ENCODE peak calls at places on chromosome 7, in eight cellular contexts. F is cardiac muscle cell, G is uterus, S is hepatocyte, D is heart left ventricle, W is gastrocnemius medialis, R is right lobe of liver, V is mucosa of descending colon. M is an unnamed sample.
A peak's percentile ranks its signal among the peaks of the same experiment; 100 is the strongest.

GRCh38 chr7:106947244-106947728 is 82.2 kb downstream of the PIK3CG start:
- DNase-seq in F (peak; percentile 87), G (peak; percentile 45), S (peak; percentile 77), D (no peak), W (no peak), R (no peak), V (no peak), M (peak; percentile 78)

GRCh38 chr7:2164156-2164555 is 68.6 kb downstream of the MAD1L1 start:
- DNase-seq in F (no peak), G (no peak), S (no peak), D (peak; percentile 20), W (no peak), R (no peak), V (no peak), M (no peak)

GRCh38 chr7:98613601-98614425 is 3.3 kb upstream of the NPTX2 start:
- DNase-seq in F (peak; percentile 76), G (no peak), S (peak; percentile 67), D (no peak), W (no peak), R (no peak), V (no peak), M (peak; percentile 52)

GRCh38 chr7:64755881-64756280 is 38.3 kb upstream of the ZNF138 start:
- DNase-seq in F (no peak), G (no peak), S (no peak), D (no peak), W (no peak), R (no peak), V (no peak), M (no peak)

GRCh38 chr7:3725145-3725544 is 424.1 kb downstream of the SDK1 start:
- DNase-seq in F (no peak), G (peak; percentile 29), S (no peak), D (no peak), W (no peak), R (no peak), V (no peak), M (peak; percentile 25)

GRCh38 chr7:25168145-25168544 is 43.1 kb upstream of the CYCS start:
- DNase-seq in F (no peak), G (no peak), S (no peak), D (no peak), W (no peak), R (no peak), V (no peak), M (no peak)

GRCh38 chr7:131557521-131558385 is 1.3 kb upstream of the PODXL start:
- DNase-seq in F (peak; percentile 49), G (peak; percentile 39), S (peak; percentile 43), D (peak; percentile 73), W (no peak), R (peak; percentile 37), V (no peak), M (no peak)

GRCh38 chr7:127776776-127777390 is 124.9 kb downstream of the SND1 start:
- DNase-seq in F (no peak), G (no peak), S (no peak), D (no peak), W (no peak), R (no peak), V (no peak), M (peak; percentile 73)

GRCh38 chr7:40804477-40805215 is 669.8 kb downstream of the SUGCT start:
- DNase-seq in F (no peak), G (no peak), S (no peak), D (no peak), W (no peak), R (no peak), V (no peak), M (no peak)

GRCh38 chr7:83532229-83532628 is 116.7 kb downstream of the SEMA3E start:
- DNase-seq in F (no peak), G (no peak), S (no peak), D (no peak), W (no peak), R (no peak), V (no peak), M (peak; percentile 15)

GRCh38 chr7:69837387-69838068 is 239.3 kb downstream of the AUTS2 start:
- DNase-seq in F (no peak), G (no peak), S (no peak), D (no peak), W (no peak), R (no peak), V (no peak), M (no peak)

GRCh38 chr7:71361633-71362032 is 229.7 kb downstream of the GALNT17 start:
- DNase-seq in F (peak; percentile 28), G (no peak), S (no peak), D (no peak), W (no peak), R (no peak), V (no peak), M (no peak)

GRCh38 chr7:65251851-65252620 is 121.6 kb upstream of the ZNF92 start:
- DNase-seq in F (peak; percentile 80), G (no peak), S (peak; percentile 85), D (peak; percentile 68), W (no peak), R (peak; percentile 47), V (peak; percentile 54), M (peak; percentile 15)

GRCh38 chr7:37818023-37818422 is 30.4 kb upstream of the NME8 start:
- DNase-seq in F (no peak), G (no peak), S (no peak), D (no peak), W (no peak), R (no peak), V (no peak), M (no peak)

GRCh38 chr7:131513245-131514061 is 43.0 kb downstream of the PODXL start:
- DNase-seq in F (peak; percentile 92), G (peak; percentile 83), S (peak; percentile 94), D (peak; percentile 90), W (peak; percentile 73), R (peak; percentile 83), V (peak; percentile 81), M (peak; percentile 84)

GRCh38 chr7:46814516-46815250 is 767.2 kb downstream of the TNS3 start:
- DNase-seq in F (no peak), G (no peak), S (no peak), D (no peak), W (no peak), R (no peak), V (no peak), M (peak; percentile 18)

GRCh38 chr7:134890246-134891240 is 95.8 kb upstream of the AGBL3 start:
- DNase-seq in F (no peak), G (peak; percentile 51), S (peak; percentile 61), D (no peak), W (no peak), R (peak; percentile 48), V (no peak), M (peak; percentile 71)

GRCh38 chr7:95421847-95422444 is 12.9 kb downstream of the PON2 start:
- DNase-seq in F (no peak), G (no peak), S (no peak), D (no peak), W (no peak), R (no peak), V (no peak), M (peak; percentile 14)

DNA sequence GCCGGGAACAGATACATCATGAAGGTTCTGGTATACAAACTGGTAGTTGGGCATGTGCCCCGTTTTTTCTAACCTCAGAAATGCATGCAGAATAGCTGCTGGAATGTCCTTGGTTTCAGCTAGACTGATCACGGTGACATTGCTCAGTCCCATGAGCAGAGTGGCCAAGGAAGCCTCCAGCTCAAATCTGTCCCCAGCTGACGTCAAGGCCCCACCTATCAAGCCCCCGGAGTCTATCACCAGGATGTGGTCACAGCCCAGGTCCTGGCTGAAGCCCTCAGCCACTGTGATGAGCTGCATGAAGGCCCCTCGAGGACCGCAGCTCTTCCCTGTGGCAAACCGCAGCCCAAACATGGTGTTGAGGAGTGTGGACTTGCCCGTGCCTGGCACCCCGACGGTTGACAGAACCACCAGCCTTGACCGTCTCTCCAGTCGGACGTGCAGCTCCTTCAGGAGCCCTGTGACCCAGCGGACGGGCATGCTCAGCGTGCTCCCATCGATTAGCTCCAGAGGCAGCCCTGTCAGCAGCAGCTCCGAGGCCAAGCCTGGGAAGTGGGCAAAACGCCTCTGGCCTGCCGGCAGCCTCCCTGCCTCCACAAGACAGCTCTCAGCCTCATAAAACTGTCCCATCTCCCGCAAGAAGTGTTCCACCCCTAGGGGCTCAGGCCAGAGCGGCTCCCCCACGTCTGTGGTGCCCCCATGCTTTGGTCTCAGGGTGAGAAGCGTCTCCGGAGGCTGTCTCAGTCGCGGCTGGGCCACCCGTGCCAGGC is 7.8 kb upstream of the MRPS24 start:
- DNase-seq in F (no peak), G (no peak), S (no peak), D (no peak), W (no peak), R (no peak), V (peak; percentile 48), M (no peak)
- H3K4me3 ChIP-seq in F (no peak overlapping the region), G (no peak overlapping the region), S (no peak overlapping the region), D (no peak overlapping the region), W (no peak overlapping the region), R (no peak overlapping the region), V (no peak overlapping the region), M (no peak overlapping the region)

GRCh38 chr7:23100697-23101096 is 4.9 kb upstream of the KLHL7 start:
- DNase-seq in F (peak; percentile 77), G (no peak), S (peak; percentile 15), D (no peak), W (no peak), R (no peak), V (no peak), M (no peak)
- TF ChIP-seq CTCF in F (no peak), G (no peak), S (no peak), D (no peak), W (no peak), R (no peak), V (no peak), M (peak; percentile 14)

DNA sequence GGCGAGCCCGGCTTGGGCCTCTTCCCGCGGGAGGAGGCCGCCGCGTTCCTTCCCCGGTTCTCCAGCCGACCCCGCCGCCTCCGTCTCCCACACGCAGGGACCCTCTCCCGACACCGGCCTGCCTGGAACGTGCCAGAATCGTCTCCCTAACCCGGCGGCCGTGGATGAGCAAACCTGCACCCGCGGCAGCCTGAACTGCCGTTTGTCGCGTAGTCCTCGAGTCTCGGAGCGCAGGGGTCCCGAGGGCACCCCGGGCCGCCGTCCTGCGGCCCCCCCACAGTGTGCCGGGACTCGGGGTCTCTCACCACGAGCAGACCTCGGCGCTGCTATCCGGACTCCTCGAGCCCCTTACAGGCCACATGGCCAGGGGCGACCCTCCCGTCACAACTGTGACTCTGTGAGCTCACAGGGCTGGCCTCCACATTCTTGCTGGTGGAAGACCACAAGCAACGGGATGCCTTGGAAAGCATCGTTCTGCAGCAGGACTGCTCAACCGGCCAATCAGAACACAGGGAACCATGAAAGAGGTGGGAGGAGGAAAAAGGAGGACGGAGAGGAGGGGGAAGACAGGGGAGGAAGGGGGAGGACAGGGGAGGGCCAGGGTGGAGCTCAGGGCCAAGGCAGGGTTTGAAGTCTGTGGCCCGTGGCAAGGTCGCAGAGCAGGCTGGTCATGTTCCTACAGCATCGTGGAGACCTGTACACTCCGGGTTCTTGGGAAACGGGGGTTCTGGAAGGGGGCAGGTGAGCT is 276.9 kb downstream of the DNAJB6 start:
- DNase-seq in F (no peak), G (no peak), S (no peak), D (no peak), W (no peak), R (no peak), V (no peak), M (no peak)
- H3K4me3 ChIP-seq in F (no peak overlapping the region), G (peak overlapping the region; percentile 21), S (no peak overlapping the region), D (peak overlapping the region; percentile 27), W (peak overlapping the region; percentile 34), R (peak overlapping the region; percentile 30), V (no peak overlapping the region), M (no peak overlapping the region)

DNA sequence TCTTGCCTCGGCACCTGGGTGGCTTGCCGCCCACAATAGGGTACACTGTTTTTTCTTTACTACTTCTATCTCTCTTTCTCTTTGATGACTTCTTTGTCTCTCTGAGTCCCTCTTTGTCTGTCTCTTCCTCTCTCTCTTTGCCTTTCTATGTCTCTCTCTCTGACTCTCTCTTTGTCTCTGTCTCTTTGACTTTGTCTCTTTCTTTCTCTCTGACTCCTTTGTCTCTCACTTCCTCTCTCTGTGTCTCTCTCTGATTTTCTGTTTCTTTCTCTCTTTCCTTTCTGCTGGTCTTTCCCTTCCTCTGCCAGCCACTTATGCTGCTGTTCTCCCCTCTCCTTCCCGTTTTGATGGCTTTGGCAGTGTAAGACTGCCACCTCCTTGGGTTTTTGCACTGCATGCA is 5.1 kb downstream of the GALNT11 start:
- DNase-seq in F (no peak), G (no peak), S (no peak), D (no peak), W (no peak), R (no peak), V (no peak), M (no peak)
- TF ChIP-seq CTCF in F (no peak), G (no peak), S (no peak), D (no peak), W (no peak), R (no peak), V (no peak), M (no peak)

M was measured in cardiac fibroblast.